ENCODE peak calls at places on chromosome 3, in five cellular contexts. R, N, O, M and P are unnamed samples.

GRCh38 chr3:70822777-70823176 is 510.3 kb upstream of the MDFIC2 start:
- DNase-seq in R (no peak), N (no peak), O (no peak), M (no peak), P (no peak)

GRCh38 chr3:72766866-72767265 is 81.4 kb downstream of the SHQ1 start:
- DNase-seq in R (no peak), N (no peak), O (no peak), M (no peak), P (no peak)

GRCh38 chr3:100740207-100740606 is 30.9 kb downstream of the TFG start:
- DNase-seq in R (no peak), N (no peak), O (no peak), M (no peak), P (no peak)

GRCh38 chr3:64354956-64355355 is 129.7 kb upstream of the PRICKLE2 start:
- DNase-seq in R (no peak), N (no peak), O (no peak), M (no peak), P (no peak)

GRCh38 chr3:152305075-152305474 is 36.3 kb downstream of the MBNL1 start:
- DNase-seq in R (no peak), N (no peak), O (no peak), M (no peak), P (no peak)

GRCh38 chr3:4627651-4628375 is 134.7 kb downstream of the ITPR1 start:
- DNase-seq in R (no peak), N (no peak), O (no peak), M (no peak), P (no peak)

GRCh38 chr3:138184994-138185393 is 2.1 kb upstream of the ARMC8 start:
- DNase-seq in R (no peak), N (no peak), O (no peak), M (no peak), P (no peak)

GRCh38 chr3:197183582-197183981 is 114.8 kb downstream of the DLG1 start:
- DNase-seq in R (no peak), N (no peak), O (no peak), M (no peak), P (no peak)

GRCh38 chr3:105584351-105584790 is 217.7 kb downstream of the ALCAM start:
- DNase-seq in R (peak), N (no peak), O (no peak), M (peak), P (no peak)

GRCh38 chr3:187293514-187293870 is 2.0 kb upstream of the MASP1 start:
- DNase-seq in R (peak), N (no peak), O (no peak), M (no peak), P (no peak)

GRCh38 chr3:182713743-182714517 is 79.4 kb upstream of the ATP11B start:
- DNase-seq in R (peak), N (no peak), O (no peak), M (peak), P (peak)

GRCh38 chr3:44104668-44105321 is 136.9 kb upstream of the TOPAZ1 start:
- DNase-seq in R (peak), N (no peak), O (no peak), M (peak), P (peak)

DNA sequence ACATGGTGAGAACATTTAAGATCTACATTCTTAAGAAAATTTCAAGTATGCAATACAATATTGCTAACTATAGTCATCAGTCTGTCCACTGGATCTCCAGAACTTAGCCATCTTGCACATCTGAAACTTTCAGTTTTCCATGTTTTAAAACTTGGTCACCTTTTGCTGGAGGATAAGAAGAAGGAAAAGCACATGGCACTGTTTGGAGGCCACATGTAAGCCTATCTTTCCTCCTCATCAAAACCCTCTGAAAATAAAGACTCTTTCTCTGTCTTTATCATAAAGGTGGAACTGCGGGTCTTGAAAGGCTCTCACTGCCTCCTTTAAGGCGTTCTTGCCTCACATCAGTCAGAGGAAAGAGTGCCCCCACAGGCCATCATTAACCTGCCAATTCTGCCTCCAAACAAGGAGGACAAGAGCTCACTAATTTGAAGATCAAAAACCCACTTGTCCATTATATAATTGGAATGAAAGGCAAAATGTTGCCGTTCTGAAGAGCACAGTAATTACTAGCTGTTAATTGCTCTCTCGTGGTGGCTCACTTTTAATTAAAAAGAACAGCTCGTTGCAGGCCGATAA is 157.8 kb downstream of the MECOM start:
- DNase-seq in R (no peak), N (no peak), O (no peak), M (no peak), P (no peak)
- TF ChIP-seq CTCF in R (no peak), N (no peak), O (no peak), M (no peak), P (no peak)

DNA sequence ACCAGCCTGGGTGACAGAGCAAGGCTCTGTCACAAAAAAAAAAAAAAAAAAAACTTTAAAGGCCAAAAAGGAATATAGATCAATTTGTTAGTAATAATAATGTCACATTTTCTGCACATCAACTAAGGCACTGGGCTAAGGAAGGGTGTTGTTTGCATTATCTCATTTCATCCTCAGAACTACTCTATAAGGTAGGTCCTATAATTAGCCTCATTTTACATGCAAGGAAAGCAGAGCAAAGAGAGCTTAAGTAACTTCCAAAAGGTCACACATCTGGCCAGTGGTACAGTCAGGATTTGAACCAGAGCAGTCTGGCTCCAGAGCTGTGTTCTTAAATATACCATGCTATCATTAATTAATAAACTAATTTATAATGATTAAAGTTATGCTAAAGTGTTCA is 42.2 kb upstream of the SPATA12 start:
- DNase-seq in R (no peak), N (no peak), O (no peak), M (no peak), P (no peak)
- H3K4me3 ChIP-seq in R (no peak), N (no peak), O (no peak), M (no peak), P (no peak)

GRCh38 chr3:180640987-180641386 is 38.3 kb downstream of the CCDC39 start:
- DNase-seq in R (no peak), N (no peak), O (no peak), M (no peak), P (no peak)

DNA sequence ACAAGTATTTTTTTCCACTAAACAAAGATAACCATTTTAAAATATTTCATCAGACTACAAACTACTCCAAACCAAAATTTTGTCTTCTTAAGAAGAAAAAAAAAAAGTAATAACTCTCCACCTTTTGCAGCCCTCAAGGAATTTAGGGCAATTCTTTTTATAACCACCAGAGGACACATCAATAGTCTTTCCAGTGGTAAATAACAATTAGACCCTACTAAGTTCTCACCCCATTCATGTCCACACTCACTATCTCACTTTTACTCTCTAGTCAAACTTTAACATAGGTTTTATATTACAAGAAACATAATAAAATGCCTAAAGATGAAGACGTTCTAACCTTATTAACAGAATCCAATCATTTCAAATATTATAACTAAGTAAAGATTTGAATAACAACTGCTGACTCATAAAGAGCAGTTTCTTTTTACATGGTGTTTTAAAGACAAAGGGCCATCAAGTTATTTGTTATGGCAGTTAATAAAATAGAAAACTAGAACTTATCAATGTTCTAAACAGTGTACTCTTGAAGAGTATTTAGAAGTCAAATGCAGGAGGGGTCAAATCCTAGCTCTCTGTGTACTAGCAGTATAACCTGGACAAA is 33.0 kb downstream of the CCDC39 start:
- DNase-seq in R (no peak), N (no peak), O (no peak), M (peak), P (peak)
- TF ChIP-seq CTCF in R (peak), N (no peak), O (no peak), M (peak), P (peak)

GRCh38 chr3:184514151-184514490 is 47.5 kb upstream of the EPHB3 start:
- DNase-seq in R (no peak), N (no peak), O (no peak), M (no peak), P (no peak)
- H3K4me3 ChIP-seq in R (peak), N (peak), O (peak), M (no peak), P (no peak)

GRCh38 chr3:10715886-10716285 is 100.1 kb upstream of the SLC6A11 start:
- DNase-seq in R (no peak), N (peak), O (no peak), M (no peak), P (no peak)

GRCh38 chr3:10713656-10714055 is 102.4 kb upstream of the SLC6A11 start:
- DNase-seq in R (no peak), N (peak), O (no peak), M (no peak), P (no peak)

GRCh38 chr3:10707984-10708868 is 107.8 kb upstream of the SLC6A11 start:
- DNase-seq in R (no peak), N (no peak), O (no peak), M (no peak), P (no peak)

GRCh38 chr3:10709110-10709781 is 106.8 kb upstream of the SLC6A11 start:
- DNase-seq in R (no peak), N (no peak), O (no peak), M (no peak), P (no peak)

DNA sequence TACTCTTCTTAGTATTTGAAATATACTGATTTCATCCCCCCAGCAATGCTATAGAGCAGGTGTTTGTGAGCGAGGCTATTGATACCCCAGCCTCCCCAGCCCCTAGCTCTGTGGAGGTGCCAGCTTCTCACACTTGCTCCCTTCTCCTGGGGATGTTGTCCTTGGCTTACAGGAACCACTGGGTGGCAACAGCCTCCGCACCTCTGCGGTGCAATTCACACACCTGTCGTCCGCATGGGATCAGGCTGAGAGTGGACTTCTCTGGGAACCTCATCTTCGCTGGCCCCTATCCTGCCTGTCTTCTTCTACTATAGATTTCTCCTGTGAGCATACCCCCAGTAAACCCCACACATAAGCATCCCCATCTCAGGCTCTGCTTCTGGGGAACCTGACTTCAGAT is 103.9 kb upstream of the SLC6A11 start:
- DNase-seq in R (no peak), N (no peak), O (no peak), M (no peak), P (no peak)
- TF ChIP-seq CTCF in R (no peak), N (no peak), O (no peak), M (no peak), P (no peak)

DNA sequence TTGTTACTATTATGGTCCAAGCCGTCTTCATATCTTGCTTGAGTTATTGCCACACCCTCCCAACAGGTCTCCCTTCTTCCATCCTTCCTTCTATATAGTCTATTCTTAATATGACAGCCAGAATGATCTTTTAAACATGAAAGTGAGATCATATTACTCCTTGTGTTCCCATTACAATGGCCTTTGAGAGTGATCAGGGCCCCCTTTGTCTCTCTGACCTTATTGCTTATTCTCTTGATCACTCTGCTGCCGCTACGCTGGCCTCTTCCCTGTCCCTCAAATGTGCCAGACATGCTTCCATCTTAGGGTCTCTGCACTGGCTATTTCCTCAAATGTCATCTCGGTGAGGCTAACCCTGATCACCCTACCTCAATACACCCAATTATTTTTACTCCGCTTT is 38.1 kb downstream of the UBE2E2 start:
- DNase-seq in R (no peak), N (no peak), O (no peak), M (no peak), P (no peak)
- H3K4me3 ChIP-seq in R (no peak), N (no peak), O (no peak), M (no peak), P (no peak)

GRCh38 chr3:42957573-42957972 is 21.5 kb upstream of the GASK1A start:
- DNase-seq in R (no peak), N (no peak), O (no peak), M (no peak), P (no peak)
- TF ChIP-seq CTCF in R (no peak), N (no peak), O (no peak), M (no peak), P (peak)

GRCh38 chr3:192408007-192408655 is 319.2 kb downstream of the FGF12 start:
- DNase-seq in R (no peak), N (peak), O (peak), M (peak), P (peak)
- H3K4me3 ChIP-seq in R (no peak), N (peak), O (peak), M (peak), P (peak)

DNA sequence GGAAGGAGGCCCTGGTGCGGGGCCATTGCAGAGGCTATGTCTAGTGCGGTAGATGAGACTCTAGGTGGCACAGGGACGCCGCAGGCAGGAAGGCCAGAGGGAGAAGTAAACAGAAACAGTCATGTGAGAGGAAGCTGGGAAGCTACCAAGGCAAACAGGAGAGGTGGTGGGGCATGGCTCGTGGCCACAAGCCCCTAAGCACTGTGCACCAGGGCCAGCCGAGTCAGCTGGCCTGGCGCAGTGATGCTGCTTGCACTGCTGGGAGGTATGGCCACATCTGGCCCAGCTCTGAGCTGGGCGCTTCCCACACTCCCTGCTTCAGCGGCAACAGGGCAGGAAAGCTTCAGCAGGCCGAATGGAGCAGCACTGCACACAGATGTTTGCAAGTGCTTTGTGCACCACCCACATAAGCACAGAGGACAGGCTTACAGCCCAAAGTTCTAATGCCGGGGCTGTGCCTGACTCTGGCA is 76.6 kb downstream of the SRGAP3 start:
- DNase-seq in R (peak), N (no peak), O (no peak), M (no peak), P (no peak)
- TF ChIP-seq CTCF in R (no peak), N (no peak), O (no peak), M (no peak), P (no peak)